ENCODE peak calls at places on chromosomes 13 and 19, in five cellular contexts. A, C, X, P and S are unnamed samples.

GRCh38 chr13:75643693-75644092 is 7.6 kb downstream of the LMO7 start:
- DNase-seq in A (no peak), C (no peak), P (no peak), X (no peak), S (no peak)

GRCh38 chr13:76852991-76853390 is 33.2 kb downstream of the KCTD12 start:
- DNase-seq in P (no peak), A (peak), C (peak), X (peak), S (no peak)

GRCh38 chr13:31521466-31521865 is 217.9 kb upstream of the RXFP2 start:
- DNase-seq in A (no peak), C (no peak), X (no peak), P (no peak), S (no peak)

GRCh38 chr13:23434431-23434830 is 929 bp upstream of the SACS start:
- DNase-seq in X (no peak), A (no peak), C (no peak), P (no peak), S (no peak)

GRCh38 chr13:39417643-39418042 is 185.3 kb downstream of the LHFPL6 start:
- DNase-seq in X (peak), A (peak), C (no peak), P (no peak), S (no peak)

GRCh38 chr19:50801107-50801506 is 10.9 kb downstream of the ACP4 start:
- DNase-seq in A (peak), P (no peak), X (no peak), C (no peak), S (no peak)

GRCh38 chr13:38008636-38009035 is 139.1 kb upstream of the TRPC4 start:
- DNase-seq in P (no peak), A (no peak), X (no peak), C (no peak), S (no peak)

GRCh38 chr19:33194884-33195710 is 967 bp downstream of the LRP3 start:
- DNase-seq in C (no peak), A (no peak), P (no peak), X (peak), S (no peak)

GRCh38 chr13:36069881-36070366 is 61.3 kb downstream of the DCLK1 start:
- DNase-seq in P (no peak), X (no peak), A (no peak), C (peak), S (no peak)

GRCh38 chr13:25951831-25952230 is 100.0 kb downstream of the SHISA2 start:
- DNase-seq in C (no peak), X (no peak), P (no peak), A (no peak), S (no peak)

GRCh38 chr19:49631279-49631588 is 8.7 kb downstream of the RRAS start:
- DNase-seq in X (no peak), P (no peak), C (no peak), A (no peak), S (no peak)

GRCh38 chr13:109657395-109657794 is 129.0 kb downstream of the IRS2 start:
- DNase-seq in X (no peak), P (no peak), C (no peak), A (no peak), S (no peak)

GRCh38 chr13:67574320-67575233 is 344.4 kb upstream of the PCDH9 start:
- DNase-seq in P (no peak), C (no peak), X (peak), A (no peak), S (no peak)

GRCh38 chr13:101397742-101398141 is 18.6 kb downstream of the NALCN start:
- DNase-seq in P (no peak), A (peak), C (no peak), X (peak), S (no peak)

GRCh38 chr19:2361259-2362038 is 1.4 kb downstream of the TMPRSS9 start:
- DNase-seq in P (no peak), C (no peak), X (no peak), A (no peak), S (no peak)

GRCh38 chr19:3122512-3122870 is 13.3 kb upstream of the GNA15 start:
- DNase-seq in P (no peak), A (no peak), C (no peak), X (no peak), S (no peak)

GRCh38 chr13:73040479-73040878 is 18.3 kb upstream of the KLF5 start:
- DNase-seq in A (no peak), C (no peak), P (no peak), X (no peak), S (no peak)

GRCh38 chr13:110027470-110028240 is 241.3 kb upstream of the IRS2 start:
- DNase-seq in X (no peak), A (no peak), P (no peak), C (no peak), S (no peak)

GRCh38 chr13:93942016-93942415 is 537.5 kb downstream of the DCT start:
- DNase-seq in X (no peak), A (no peak), C (no peak), P (no peak), S (no peak)

GRCh38 chr13:97568850-97569249 is 134.9 kb downstream of the RAP2A start:
- DNase-seq in P (no peak), C (no peak), X (no peak), A (peak), S (no peak)

GRCh38 chr19:38277549-38277948 is 13.2 kb downstream of the SPINT2 start:
- DNase-seq in A (no peak), X (no peak), P (no peak), C (no peak), S (no peak)

GRCh38 chr13:91576590-91576989 is 178.2 kb downstream of the GPC5 start:
- DNase-seq in X (no peak), C (no peak), A (peak), P (no peak), S (no peak)

GRCh38 chr13:84446972-84447700 is 564.9 kb upstream of the SLITRK1 start:
- DNase-seq in A (peak), C (no peak), X (peak), P (no peak), S (no peak)

GRCh38 chr13:50611117-50611781 is 232.2 kb downstream of the DLEU7 start:
- DNase-seq in X (no peak), P (no peak), C (no peak), A (no peak), S (peak)